ENCODE peak calls at places on chromosomes 4 and X, in nine cellular contexts. Q, G, Z, O, M, W, V, H and A are unnamed samples.

GRCh38 chrX:7147431-7147977 is at the start of gene STS:
- DNase-seq in Q (peak), G (peak), Z (peak), O (no peak), M (peak), W (peak), V (no peak), H (no peak), A (no peak)

GRCh38 chrX:39730671-39731389 is 366.9 kb downstream of the BCOR start:
- DNase-seq in Q (peak), G (peak), Z (peak), O (peak), M (peak), W (peak), V (peak), H (peak), A (peak)

GRCh38 chrX:54891573-54891972 is 29.1 kb upstream of the TRO start:
- DNase-seq in Q (peak), G (no peak), Z (no peak), O (peak), M (no peak), W (peak), V (no peak), H (peak), A (no peak)

GRCh38 chr4:156971168-156971601 is 414 bp downstream of the PDGFC start:
- DNase-seq in Q (no peak), G (no peak), Z (peak), O (peak), M (no peak), W (no peak), V (no peak), H (no peak), A (no peak)

GRCh38 chr4:152063301-152064235 is 302.8 kb upstream of the GATB start:
- DNase-seq in Q (peak), G (no peak), Z (peak), O (no peak), M (no peak), W (no peak), V (no peak), H (no peak), A (no peak)

GRCh38 chrX:109036624-109037023 is 300.3 kb upstream of the IRS4 start:
- DNase-seq in Q (no peak), G (no peak), Z (no peak), O (no peak), M (no peak), W (peak), V (no peak), H (no peak), A (no peak)

GRCh38 chr4:108751321-108751720 is 11.5 kb downstream of the ETNPPL start:
- DNase-seq in Q (no peak), G (no peak), Z (no peak), O (no peak), M (no peak), W (no peak), V (no peak), H (no peak), A (no peak)

GRCh38 chr4:19971829-19972228 is 279.9 kb upstream of the SLIT2 start:
- DNase-seq in Q (no peak), G (no peak), Z (no peak), O (no peak), M (no peak), W (peak), V (peak), H (no peak), A (no peak)

GRCh38 chr4:81723927-81724587 is 252.3 kb upstream of the RASGEF1B start:
- DNase-seq in Q (no peak), G (peak), Z (no peak), O (no peak), M (no peak), W (peak), V (peak), H (no peak), A (no peak)

GRCh38 chrX:54423161-54423888 is 16.9 kb upstream of the TSR2 start:
- DNase-seq in Q (no peak), G (no peak), Z (no peak), O (peak), M (no peak), W (no peak), V (no peak), H (no peak), A (no peak)

GRCh38 chr4:17781831-17782287 is 438 bp upstream of the FAM184B start:
- DNase-seq in Q (no peak), G (no peak), Z (no peak), O (peak), M (no peak), W (no peak), V (no peak), H (no peak), A (no peak)

GRCh38 chr4:83858121-83858520 is 322.2 kb downstream of the GPAT3 start:
- DNase-seq in Q (no peak), G (no peak), Z (no peak), O (no peak), M (no peak), W (peak), V (no peak), H (no peak), A (no peak)

GRCh38 chr4:185039508-185040273 is 21.4 kb downstream of the HELT start:
- DNase-seq in Q (peak), G (no peak), Z (no peak), O (peak), M (no peak), W (peak), V (peak), H (peak), A (peak)

GRCh38 chr4:152156448-152156847 is 379.4 kb downstream of the FBXW7 start:
- DNase-seq in Q (peak), G (no peak), Z (no peak), O (no peak), M (no peak), W (no peak), V (no peak), H (no peak), A (no peak)

GRCh38 chr4:183722738-183723560 is 63.9 kb downstream of the TRAPPC11 start:
- DNase-seq in Q (peak), G (peak), Z (peak), O (peak), M (no peak), W (peak), V (no peak), H (no peak), A (peak)

GRCh38 chrX:70124678-70125077 is 8.6 kb upstream of the IGBP1 start:
- DNase-seq in Q (no peak), G (no peak), Z (no peak), O (no peak), M (no peak), W (no peak), V (no peak), H (no peak), A (no peak)

GRCh38 chrX:12814434-12814833 is 23.2 kb downstream of the PRPS2 start:
- DNase-seq in Q (peak), G (no peak), Z (no peak), O (peak), M (no peak), W (peak), V (no peak), H (no peak), A (no peak)

GRCh38 chr4:134952775-134953174 is 751.2 kb upstream of the PABPC4L start:
- DNase-seq in Q (no peak), G (no peak), Z (no peak), O (no peak), M (no peak), W (no peak), V (no peak), H (no peak), A (no peak)